ENCODE peak calls at places on chromosomes 12 and 14, in four cellular contexts. E, X, Q and C are unnamed samples.

GRCh38 chr12:124910561-124911478 is 3.6 kb downstream of the UBC start:
- DNase-seq in E (no peak), X (no peak), Q (no peak), C (no peak)

GRCh38 chr12:49341777-49342065 is 4.7 kb upstream of the C1QL4 start:
- DNase-seq in E (no peak), X (peak; percentile 66), Q (no peak), C (no peak)

GRCh38 chr12:108801736-108802665 is 55.4 kb downstream of the SSH1 start:
- DNase-seq in E (peak; percentile 52), X (no peak), Q (no peak), C (no peak)

GRCh38 chr12:52050116-52050770 is 999 bp upstream of the NR4A1 start:
- DNase-seq in E (no peak), X (peak; percentile 67), Q (no peak), C (no peak)

GRCh38 chr14:24398943-24399801 is at the start of gene NYNRIN:
- DNase-seq in E (no peak), X (peak; percentile 74), Q (peak; percentile 62), C (peak; percentile 51)

GRCh38 chr12:107404981-107405380 is 280.6 kb upstream of the PWP1 start:
- DNase-seq in E (no peak), X (no peak), Q (peak; percentile 66), C (no peak)

GRCh38 chr12:127070512-127071157 is 1196.3 kb upstream of the TMEM132C start:
- DNase-seq in E (no peak), X (no peak), Q (no peak), C (no peak)

GRCh38 chr12:3000548-3001275 is 41.5 kb downstream of the TEAD4 start:
- DNase-seq in E (no peak), X (no peak), Q (no peak), C (no peak)

GRCh38 chr12:47874316-47874715 is 30.5 kb downstream of the VDR start:
- DNase-seq in E (no peak), X (no peak), Q (peak; percentile 73), C (no peak)

GRCh38 chr14:64654072-64654899 is 49.9 kb upstream of the PLEKHG3 start:
- DNase-seq in E (no peak), X (no peak), Q (no peak), C (no peak)

GRCh38 chr14:103509864-103510263 is 12.8 kb downstream of the CKB start:
- DNase-seq in E (no peak), X (peak; percentile 50), Q (no peak), C (no peak)

GRCh38 chr14:61988240-61988639 is 226.0 kb downstream of the SNAPC1 start:
- DNase-seq in E (no peak), X (no peak), Q (no peak), C (no peak)

GRCh38 chr12:44342371-44342770 is 506.5 kb downstream of the TMEM117 start:
- DNase-seq in E (no peak), X (no peak), Q (no peak), C (no peak)

GRCh38 chr14:40240456-40240855 is 808.2 kb upstream of the FBXO33 start:
- DNase-seq in E (no peak), X (no peak), Q (no peak), C (no peak)

GRCh38 chr12:70366581-70367267 is 634 bp downstream of the KCNMB4 start:
- DNase-seq in E (peak; percentile 9), X (peak; percentile 67), Q (peak; percentile 72), C (peak; percentile 57)

GRCh38 chr14:30998100-30998706 is 27.2 kb upstream of the AP4S1 start:
- DNase-seq in E (no peak), X (no peak), Q (no peak), C (no peak)

GRCh38 chr12:12425616-12426015 is 68.7 kb downstream of the BORCS5 start:
- DNase-seq in E (no peak), X (no peak), Q (no peak), C (no peak)

GRCh38 chr14:22084393-22085281 is 411.0 kb upstream of the OR4E1 start:
- DNase-seq in E (peak; percentile 9), X (no peak), Q (no peak), C (no peak)

GRCh38 chr12:10873374-10873773 is 10.7 kb downstream of the PRH1 start:
- DNase-seq in E (no peak), X (no peak), Q (no peak), C (no peak)

GRCh38 chr14:99679111-99679510 is 5.0 kb upstream of the CYP46A1 start:
- DNase-seq in E (no peak), X (no peak), Q (no peak), C (peak; percentile 19)

GRCh38 chr12:9405861-9406563 is 197.8 kb upstream of the PZP start:
- DNase-seq in E (no peak), X (no peak), Q (no peak), C (no peak)

GRCh38 chr14:36520601-36521525 is 831 bp upstream of the NKX2-1 start:
- DNase-seq in E (no peak), X (peak; percentile 84), Q (no peak), C (no peak)

GRCh38 chr14:30143617-30144016 is 216.0 kb upstream of the PRKD1 start:
- DNase-seq in E (no peak), X (no peak), Q (no peak), C (no peak)

GRCh38 chr12:12443482-12443881 is 86.6 kb downstream of the BORCS5 start:
- DNase-seq in E (peak; percentile 84), X (no peak), Q (no peak), C (no peak)

GRCh38 chr12:25056011-25056410 is 107.1 kb upstream of the BCAT1 start:
- DNase-seq in E (no peak), X (no peak), Q (no peak), C (no peak)

GRCh38 chr12:3305464-3305863 is 185.5 kb upstream of the PRMT8 start:
- DNase-seq in E (no peak), X (no peak), Q (no peak), C (no peak)

GRCh38 chr12:112941528-112942335 is 3.5 kb downstream of the OAS3 start:
- DNase-seq in E (no peak), X (no peak), Q (peak; percentile 32), C (no peak)

GRCh38 chr12:121005346-121005815 is 10.9 kb downstream of the C12orf43 start:
- DNase-seq in E (no peak), X (no peak), Q (peak; percentile 82), C (no peak)

GRCh38 chr12:52190860-52191729 is 719 bp downstream of the KRT80 start:
- DNase-seq in E (no peak), X (no peak), Q (no peak), C (no peak)

GRCh38 chr14:33131801-33132200 is 193.1 kb downstream of the NPAS3 start:
- DNase-seq in E (no peak), X (no peak), Q (no peak), C (no peak)

GRCh38 chr14:22986508-22987054 is 4.2 kb upstream of the AJUBA start:
- DNase-seq in E (peak; percentile 90), X (peak; percentile 83), Q (peak; percentile 97), C (peak; percentile 90)

GRCh38 chr12:109817627-109818231 is 15.5 kb downstream of the TRPV4 start:
- DNase-seq in E (no peak), X (no peak), Q (no peak), C (no peak)

GRCh38 chr12:123122649-123123048 is 28.2 kb downstream of the PITPNM2 start:
- DNase-seq in E (no peak), X (no peak), Q (no peak), C (no peak)

GRCh38 chr12:1811281-1811947 is 9.0 kb upstream of the LRTM2 start:
- DNase-seq in E (no peak), X (no peak), Q (no peak), C (no peak)

GRCh38 chr12:47007048-47007447 is 72.4 kb upstream of the PCED1B start:
- DNase-seq in E (no peak), X (no peak), Q (no peak), C (no peak)

GRCh38 chr14:73757381-73757780 is 43.2 kb upstream of the PNMA1 start:
- DNase-seq in E (no peak), X (no peak), Q (no peak), C (no peak)
- H3K4me3 ChIP-seq in E (no peak overlapping the region), X (no peak overlapping the region), Q (peak overlapping the region; percentile 87), C (peak overlapping the region; percentile 79)

GRCh38 chr12:96210376-96211055 is 16.3 kb downstream of the ELK3 start:
- DNase-seq in E (no peak), X (no peak), Q (peak; percentile 68), C (no peak)
- H3K4me3 ChIP-seq in E (no peak overlapping the region), X (no peak overlapping the region), Q (no peak overlapping the region), C (no peak overlapping the region)

GRCh38 chr14:80456200-80456599 is 244.9 kb upstream of the DIO2 start:
- DNase-seq in E (no peak), X (no peak), Q (no peak), C (no peak)

GRCh38 chr14:80455031-80455430 is 243.7 kb upstream of the DIO2 start:
- DNase-seq in E (no peak), X (no peak), Q (no peak), C (no peak)
- H3K4me3 ChIP-seq in E (no peak overlapping the region), X (no peak overlapping the region), Q (no peak overlapping the region), C (no peak overlapping the region)

GRCh38 chr12:106135075-106135474 is 3.7 kb downstream of the NUAK1 start:
- DNase-seq in E (no peak), X (no peak), Q (no peak), C (no peak)
- H3K4me3 ChIP-seq in E (peak overlapping the region; percentile 97), X (peak overlapping the region; percentile 66), Q (no peak overlapping the region), C (peak overlapping the region; percentile 92)

GRCh38 chr12:119990382-119990874 is 1.4 kb downstream of the BICDL1 start:
- DNase-seq in E (no peak), X (no peak), Q (no peak), C (no peak)
- H3K4me3 ChIP-seq in E (no peak overlapping the region), X (peak overlapping the region; percentile 44), Q (peak overlapping the region; percentile 75), C (peak overlapping the region; percentile 66)

GRCh38 chr12:6062427-6063378 is 61.8 kb downstream of the VWF start:
- DNase-seq in E (peak; percentile 51), X (peak; percentile 74), Q (peak; percentile 69), C (peak; percentile 61)
- H3K4me3 ChIP-seq in E (no peak overlapping the region), X (no peak overlapping the region), Q (no peak overlapping the region), C (no peak overlapping the region)

GRCh38 chr12:16348435-16349131 is 1.1 kb downstream of the MGST1 start:
- DNase-seq in E (no peak), X (no peak), Q (no peak), C (no peak)

GRCh38 chr12:16347391-16348298 is at the start of gene MGST1:
- DNase-seq in E (peak; percentile 29), X (peak; percentile 94), Q (peak; percentile 79), C (peak; percentile 47)

GRCh38 chr12:16346931-16347330 is 514 bp upstream of the MGST1 start:
- DNase-seq in E (no peak), X (no peak), Q (no peak), C (no peak)

GRCh38 chr12:16350682-16351081 is 3.2 kb downstream of the MGST1 start:
- DNase-seq in E (no peak), X (peak; percentile 77), Q (no peak), C (no peak)

GRCh38 chr12:16349132-16349463 is 1.7 kb downstream of the MGST1 start:
- DNase-seq in E (no peak), X (no peak), Q (peak; percentile 80), C (no peak)
- H3K4me3 ChIP-seq in E (peak overlapping the region; percentile 53), X (peak overlapping the region; percentile 61), Q (no peak overlapping the region), C (peak overlapping the region; percentile 48)

GRCh38 chr12:119594772-119595445 is 1.3 kb downstream of the TMEM233 start:
- DNase-seq in E (peak; percentile 24), X (peak; percentile 67), Q (no peak), C (no peak)
- H3K4me3 ChIP-seq in E (peak overlapping the region; percentile 69), X (peak overlapping the region; percentile 51), Q (peak overlapping the region; percentile 3), C (peak overlapping the region; percentile 56)